ENCODE peak calls at places on chromosome 1, in five cellular contexts. One of them, this sample, is unnamed.

GRCh38 chr1:50531027-50531426 is 107.8 kb upstream of the DMRTA2 start:
- DNase-seq in naive B cell: no peak
- DNase-seq in HEK293T: no peak
- DNase-seq in AG10803: peak
- DNase-seq in GM23248: no peak
- DNase-seq in this sample: no peak

GRCh38 chr1:119453021-119453420 is 38.1 kb downstream of the HSD3B2 start:
- DNase-seq in naive B cell: no peak
- DNase-seq in HEK293T: no peak
- DNase-seq in AG10803: peak
- DNase-seq in GM23248: peak
- DNase-seq in this sample: no peak

GRCh38 chr1:85884372-85885035 is 176.3 kb upstream of the ZNHIT6 start:
- DNase-seq in naive B cell: no peak
- DNase-seq in HEK293T: peak
- DNase-seq in AG10803: peak
- DNase-seq in GM23248: peak
- DNase-seq in this sample: peak

GRCh38 chr1:115251340-115251748 is 86.7 kb downstream of the NGF start:
- DNase-seq in naive B cell: no peak
- DNase-seq in HEK293T: no peak
- DNase-seq in AG10803: peak
- DNase-seq in GM23248: peak
- DNase-seq in this sample: no peak

GRCh38 chr1:246492611-246493245 is 14.4 kb downstream of the SMYD3 start:
- DNase-seq in naive B cell: no peak
- DNase-seq in HEK293T: peak
- DNase-seq in AG10803: peak
- DNase-seq in GM23248: peak
- DNase-seq in this sample: no peak

GRCh38 chr1:226881515-226882185 is 11.2 kb downstream of the PSEN2 start:
- DNase-seq in naive B cell: no peak
- DNase-seq in HEK293T: no peak
- DNase-seq in AG10803: no peak
- DNase-seq in GM23248: no peak
- DNase-seq in this sample: no peak

GRCh38 chr1:41333146-41333784 is 28.0 kb upstream of the FOXO6 start:
- DNase-seq in naive B cell: no peak
- DNase-seq in HEK293T: no peak
- DNase-seq in AG10803: peak
- DNase-seq in GM23248: peak
- DNase-seq in this sample: no peak

GRCh38 chr1:6732942-6733341 is 31.3 kb upstream of the DNAJC11 start:
- DNase-seq in naive B cell: no peak
- DNase-seq in HEK293T: no peak
- DNase-seq in AG10803: no peak
- DNase-seq in GM23248: no peak
- DNase-seq in this sample: no peak

GRCh38 chr1:44339731-44340130 is 15.3 kb downstream of the ERI3 start:
- DNase-seq in naive B cell: no peak
- DNase-seq in HEK293T: no peak
- DNase-seq in AG10803: no peak
- DNase-seq in GM23248: no peak
- DNase-seq in this sample: no peak

GRCh38 chr1:115156826-115157468 is 67.6 kb upstream of the TSPAN2 start:
- DNase-seq in naive B cell: no peak
- DNase-seq in HEK293T: no peak
- DNase-seq in AG10803: no peak
- DNase-seq in GM23248: no peak
- DNase-seq in this sample: no peak

GRCh38 chr1:101242331-101243050 is 5.7 kb downstream of the S1PR1 start:
- DNase-seq in naive B cell: no peak
- DNase-seq in HEK293T: no peak
- DNase-seq in AG10803: peak
- DNase-seq in GM23248: no peak
- DNase-seq in this sample: no peak

GRCh38 chr1:12617511-12617900 is 504 bp downstream of the DHRS3 start:
- DNase-seq in naive B cell: no peak
- DNase-seq in HEK293T: no peak
- DNase-seq in AG10803: no peak
- DNase-seq in GM23248: no peak
- DNase-seq in this sample: peak

GRCh38 chr1:6065093-6065878 is 19.6 kb downstream of the KCNAB2 start:
- DNase-seq in naive B cell: no peak
- DNase-seq in HEK293T: no peak
- DNase-seq in AG10803: no peak
- DNase-seq in GM23248: no peak
- DNase-seq in this sample: no peak

GRCh38 chr1:160143695-160144094 is 7.7 kb upstream of the ATP1A4 start:
- DNase-seq in naive B cell: no peak
- DNase-seq in HEK293T: no peak
- DNase-seq in AG10803: no peak
- DNase-seq in GM23248: no peak
- DNase-seq in this sample: no peak

GRCh38 chr1:78540056-78540455 is 49.3 kb downstream of the PTGFR start:
- DNase-seq in naive B cell: no peak
- DNase-seq in HEK293T: no peak
- DNase-seq in AG10803: peak
- DNase-seq in GM23248: no peak
- DNase-seq in this sample: no peak

GRCh38 chr1:16727190-16728111 is 12.9 kb upstream of the RNU1-4 start:
- DNase-seq in naive B cell: no peak
- DNase-seq in HEK293T: peak
- DNase-seq in AG10803: peak
- DNase-seq in GM23248: peak
- DNase-seq in this sample: peak

GRCh38 chr1:50959303-50959912 is 659 bp downstream of the FAF1 start:
- DNase-seq in naive B cell: no peak
- DNase-seq in HEK293T: peak
- DNase-seq in AG10803: peak
- DNase-seq in GM23248: peak
- DNase-seq in this sample: peak

GRCh38 chr1:8096105-8097011 is 70.2 kb upstream of the ERRFI1 start:
- DNase-seq in naive B cell: no peak
- DNase-seq in HEK293T: no peak
- DNase-seq in AG10803: peak
- DNase-seq in GM23248: peak
- DNase-seq in this sample: no peak

GRCh38 chr1:58936973-58937372 is 153.1 kb upstream of the JUN start:
- DNase-seq in naive B cell: no peak
- DNase-seq in HEK293T: no peak
- DNase-seq in AG10803: no peak
- DNase-seq in GM23248: no peak
- DNase-seq in this sample: no peak

GRCh38 chr1:185646202-185646683 is 87.9 kb upstream of the HMCN1 start:
- DNase-seq in naive B cell: no peak
- DNase-seq in HEK293T: peak
- DNase-seq in AG10803: peak
- DNase-seq in GM23248: peak
- DNase-seq in this sample: no peak

GRCh38 chr1:21547876-21548275 is 38.7 kb downstream of the ALPL start:
- DNase-seq in naive B cell: no peak
- DNase-seq in HEK293T: no peak
- DNase-seq in AG10803: no peak
- DNase-seq in GM23248: no peak
- DNase-seq in this sample: no peak

This sample was measured in GM13976.